ENCODE peak calls at places on chromosome 11, in nine cellular contexts. D is astrocyte of the spinal cord; C is B cell; R is stimulated activated CD8-positive, alpha-beta memory T cell treated with anti-CD3 and anti-CD28 coated beads, Interleukin-15, amount 100 ng/mL, for 4 hours; X is ovary; L is activated naive CD8-positive, alpha-beta T cell treated with anti-CD3 and anti-CD28 coated beads, Interleukin-2, amount 50 U/mL, for 16 hours; H is GM20000; B is suprapubic skin; O is head of caudate nucleus. I is an unnamed sample.

GRCh38 chr11:123316003-123316402 is 114.1 kb upstream of the GRAMD1B start:
- DNase-seq in H (no peak), L (no peak), O (no peak), D (no peak), X (no peak), R (no peak), C (no peak), B (no peak), I (no peak)

GRCh38 chr11:66347425-66348276 is at the start of gene B4GAT1:
- DNase-seq in X (peak; percentile 90), L (peak; percentile 68), O (peak; percentile 87), R (peak; percentile 60), C (peak; percentile 85), D (peak; percentile 93), B (peak; percentile 95), H (peak; percentile 90), I (peak; percentile 83)

GRCh38 chr11:10725114-10725906 is 25.7 kb upstream of the CTR9 start:
- DNase-seq in H (no peak), X (no peak), R (no peak), C (no peak), B (no peak), D (peak; percentile 93), O (no peak), L (no peak), I (no peak)

GRCh38 chr11:61983419-61983818 is 16.0 kb upstream of the FTH1 start:
- DNase-seq in R (no peak), X (peak; percentile 25), H (no peak), C (no peak), L (no peak), D (no peak), B (no peak), O (no peak), I (no peak)

GRCh38 chr11:72522186-72522585 is 87.9 kb upstream of the CLPB start:
- DNase-seq in H (no peak), D (no peak), B (no peak), O (peak; percentile 5), X (no peak), L (no peak), R (no peak), C (no peak), I (no peak)

GRCh38 chr11:73177380-73178091 is 35.4 kb upstream of the FCHSD2 start:
- DNase-seq in X (peak; percentile 72), B (no peak), O (peak; percentile 48), H (no peak), L (no peak), R (no peak), D (no peak), C (no peak), I (no peak)

GRCh38 chr11:107590460-107591097 is 368 bp upstream of the ELMOD1 start:
- DNase-seq in X (no peak), C (peak; percentile 22), H (peak; percentile 19), R (no peak), B (no peak), L (no peak), D (no peak), O (peak; percentile 14), I (peak; percentile 36)

GRCh38 chr11:117842131-117842941 is 17.8 kb upstream of the FXYD2 start:
- DNase-seq in H (no peak), C (no peak), L (no peak), D (no peak), O (peak; percentile 7), R (no peak), B (peak; percentile 69), X (no peak), I (peak; percentile 29)

GRCh38 chr11:12617632-12618031 is 56.6 kb upstream of the TEAD1 start:
- DNase-seq in L (no peak), H (no peak), O (no peak), B (no peak), X (no peak), R (no peak), D (no peak), C (no peak), I (no peak)

GRCh38 chr11:2523821-2524391 is 79.1 kb downstream of the KCNQ1 start:
- DNase-seq in D (no peak), C (no peak), R (no peak), O (peak; percentile 1), X (peak; percentile 23), L (no peak), H (no peak), B (peak; percentile 73), I (peak; percentile 18)

GRCh38 chr11:39975091-39975490 is 1484.4 kb downstream of the LRRC4C start:
- DNase-seq in H (no peak), L (no peak), B (no peak), C (no peak), D (no peak), R (no peak), X (no peak), O (no peak), I (no peak)

GRCh38 chr11:127049486-127049885 is 48.9 kb upstream of the KIRREL3 start:
- DNase-seq in L (no peak), C (no peak), B (no peak), D (no peak), R (no peak), X (no peak), H (no peak), O (no peak), I (no peak)

GRCh38 chr11:34770111-34770510 is 146.1 kb downstream of the APIP start:
- DNase-seq in C (no peak), R (no peak), D (no peak), B (no peak), X (no peak), H (no peak), O (no peak), L (no peak), I (no peak)

GRCh38 chr11:130673698-130674097 is 225.3 kb downstream of the ADAMTS15 start:
- DNase-seq in X (no peak), O (no peak), H (no peak), C (no peak), L (no peak), D (no peak), R (no peak), B (no peak), I (no peak)

GRCh38 chr11:36053314-36053713 is 109.5 kb downstream of the LDLRAD3 start:
- DNase-seq in H (no peak), R (no peak), C (no peak), D (no peak), B (no peak), X (no peak), L (no peak), O (no peak), I (no peak)

GRCh38 chr11:128523616-128524015 is 63.7 kb downstream of the ETS1 start:
- DNase-seq in R (no peak), D (peak; percentile 73), L (no peak), C (no peak), X (no peak), H (no peak), B (no peak), O (no peak), I (no peak)

GRCh38 chr11:91664521-91664920 is 560.1 kb upstream of the FAT3 start:
- DNase-seq in B (no peak), C (no peak), O (no peak), X (no peak), D (peak; percentile 12), R (no peak), H (no peak), L (no peak), I (no peak)

GRCh38 chr11:63017306-63017974 is 1.8 kb upstream of the SLC22A8 start:
- DNase-seq in C (no peak), B (peak; percentile 41), O (no peak), H (no peak), R (no peak), L (no peak), D (no peak), X (no peak), I (no peak)

GRCh38 chr11:117456027-117456720 is 128.5 kb downstream of the CEP164 start:
- DNase-seq in X (no peak), L (no peak), D (no peak), O (no peak), C (no peak), R (no peak), H (peak; percentile 80), B (no peak), I (no peak)